ENCODE peak calls at places on chromosomes 1 and 21, in four cellular contexts. One of them, this sample, is unnamed.

GRCh38 chr1:66088787-66089186 is 296.1 kb downstream of the PDE4B start:
- DNase-seq in PC-3: no peak
- DNase-seq in AG04449: no peak
- DNase-seq in NB4: no peak
- DNase-seq in this sample: no peak

GRCh38 chr21:15272171-15272570 is 207.4 kb upstream of the NRIP1 start:
- DNase-seq in PC-3: peak
- DNase-seq in AG04449: no peak
- DNase-seq in NB4: no peak
- DNase-seq in this sample: no peak

GRCh38 chr1:58702766-58703165 is 2.9 kb upstream of the MYSM1 start:
- DNase-seq in PC-3: no peak
- DNase-seq in AG04449: no peak
- DNase-seq in NB4: no peak
- DNase-seq in this sample: no peak

GRCh38 chr1:16430598-16430997 is 6.6 kb downstream of the SPATA21 start:
- DNase-seq in PC-3: no peak
- DNase-seq in AG04449: no peak
- DNase-seq in NB4: peak
- DNase-seq in this sample: no peak

GRCh38 chr1:42170779-42171621 is 6.5 kb upstream of the GUCA2A start:
- DNase-seq in PC-3: no peak
- DNase-seq in AG04449: no peak
- DNase-seq in NB4: peak
- DNase-seq in this sample: no peak

GRCh38 chr1:218851601-218852000 is 322.1 kb upstream of the LYPLAL1 start:
- DNase-seq in PC-3: no peak
- DNase-seq in AG04449: no peak
- DNase-seq in NB4: no peak
- DNase-seq in this sample: no peak

GRCh38 chr1:235996048-235996785 is 68.7 kb downstream of the NID1 start:
- DNase-seq in PC-3: no peak
- DNase-seq in AG04449: no peak
- DNase-seq in NB4: no peak
- DNase-seq in this sample: no peak

GRCh38 chr1:28877132-28877781 is 37.1 kb upstream of the EPB41 start:
- DNase-seq in PC-3: peak
- DNase-seq in AG04449: no peak
- DNase-seq in NB4: peak
- DNase-seq in this sample: peak

GRCh38 chr1:216805233-216805632 is 82.0 kb upstream of the ESRRG start:
- DNase-seq in PC-3: no peak
- DNase-seq in AG04449: no peak
- DNase-seq in NB4: no peak
- DNase-seq in this sample: no peak

GRCh38 chr1:60265560-60266535 is 192.3 kb upstream of the C1orf87 start:
- DNase-seq in PC-3: no peak
- DNase-seq in AG04449: no peak
- DNase-seq in NB4: no peak
- DNase-seq in this sample: no peak

GRCh38 chr1:15304708-15305326 is 57.8 kb downstream of the FHAD1 start:
- DNase-seq in PC-3: peak
- DNase-seq in AG04449: no peak
- DNase-seq in NB4: peak
- DNase-seq in this sample: peak

GRCh38 chr1:110829955-110830553 is 42.9 kb upstream of the CD53 start:
- DNase-seq in PC-3: peak
- DNase-seq in AG04449: no peak
- DNase-seq in NB4: peak
- DNase-seq in this sample: no peak

GRCh38 chr1:147077936-147078605 is 94.2 kb downstream of the PRKAB2 start:
- DNase-seq in PC-3: no peak
- DNase-seq in AG04449: no peak
- DNase-seq in NB4: no peak
- DNase-seq in this sample: no peak

GRCh38 chr1:39572379-39573096 is 4.1 kb downstream of the PABPC4 start:
- DNase-seq in PC-3: no peak
- DNase-seq in AG04449: no peak
- DNase-seq in NB4: no peak
- DNase-seq in this sample: no peak

GRCh38 chr1:205199931-205200299 is 11.6 kb downstream of the DSTYK start:
- DNase-seq in PC-3: no peak
- DNase-seq in AG04449: no peak
- DNase-seq in NB4: no peak
- DNase-seq in this sample: no peak

GRCh38 chr1:114062646-114063045 is 83.4 kb downstream of the OLFML3 start:
- DNase-seq in PC-3: no peak
- DNase-seq in AG04449: no peak
- DNase-seq in NB4: no peak
- DNase-seq in this sample: no peak

GRCh38 chr1:2415801-2416208 is 3.4 kb upstream of the PEX10 start:
- DNase-seq in PC-3: peak
- DNase-seq in AG04449: no peak
- DNase-seq in NB4: no peak
- DNase-seq in this sample: peak

GRCh38 chr1:74964508-74964907 is 169.7 kb upstream of the LHX8 start:
- DNase-seq in PC-3: peak
- DNase-seq in AG04449: no peak
- DNase-seq in NB4: peak
- DNase-seq in this sample: no peak

GRCh38 chr1:247079141-247079874 is 697 bp upstream of the ZNF670 start:
- DNase-seq in PC-3: no peak
- DNase-seq in AG04449: no peak
- DNase-seq in NB4: peak
- DNase-seq in this sample: no peak

GRCh38 chr1:162070825-162071224 is 1.3 kb downstream of the NOS1AP start:
- DNase-seq in PC-3: peak
- DNase-seq in AG04449: no peak
- DNase-seq in NB4: no peak
- DNase-seq in this sample: no peak

GRCh38 chr1:225825078-225825477 is 15.2 kb downstream of the EPHX1 start:
- DNase-seq in PC-3: no peak
- DNase-seq in AG04449: no peak
- DNase-seq in NB4: no peak
- DNase-seq in this sample: no peak

GRCh38 chr1:83641206-83641658 is 357.7 kb downstream of the TTLL7 start:
- DNase-seq in PC-3: no peak
- DNase-seq in AG04449: no peak
- DNase-seq in NB4: no peak
- DNase-seq in this sample: no peak

GRCh38 chr1:52552505-52553371 is at the start of gene TUT4:
- DNase-seq in PC-3: peak
- DNase-seq in AG04449: no peak
- DNase-seq in NB4: peak
- DNase-seq in this sample: peak

GRCh38 chr1:25616080-25616931 is at the start of gene MAN1C1:
- DNase-seq in PC-3: peak
- DNase-seq in AG04449: no peak
- DNase-seq in NB4: peak
- DNase-seq in this sample: peak